ENCODE peak calls at places on chromosome 18, in six cellular contexts. N, H, Q, W, I and R are unnamed samples.

GRCh38 chr18:61926532-61926931 is 33.7 kb upstream of the RNF152 start:
- DNase-seq in N (no peak), H (no peak), Q (no peak), W (no peak), I (no peak), R (no peak)

GRCh38 chr18:36354989-36355388 is 57.5 kb downstream of the FHOD3 start:
- DNase-seq in N (no peak), H (no peak), Q (no peak), W (no peak), I (no peak), R (no peak)

GRCh38 chr18:62784966-62785413 is 69.6 kb downstream of the PHLPP1 start:
- DNase-seq in N (peak), H (no peak), Q (no peak), W (no peak), I (no peak), R (no peak)

GRCh38 chr18:54713386-54713785 is 114.9 kb upstream of the RAB27B start:
- DNase-seq in N (no peak), H (no peak), Q (no peak), W (no peak), I (no peak), R (no peak)

GRCh38 chr18:24590946-24591345 is 130.5 kb downstream of the HRH4 start:
- DNase-seq in N (no peak), H (no peak), Q (no peak), W (no peak), I (no peak), R (no peak)

GRCh38 chr18:33755918-33756590 is 178.0 kb downstream of the ASXL3 start:
- DNase-seq in N (peak), H (no peak), Q (no peak), W (no peak), I (peak), R (peak)

GRCh38 chr18:24068945-24069693 is 54.6 kb downstream of the TTC39C start:
- DNase-seq in N (no peak), H (no peak), Q (no peak), W (no peak), I (peak), R (no peak)

GRCh38 chr18:49788327-49788908 is 24.9 kb downstream of the ACAA2 start:
- DNase-seq in N (no peak), H (no peak), Q (no peak), W (no peak), I (no peak), R (no peak)

GRCh38 chr18:24530630-24531111 is 70.2 kb downstream of the HRH4 start:
- DNase-seq in N (peak), H (no peak), Q (no peak), W (no peak), I (peak), R (peak)

GRCh38 chr18:43129946-43130523 is 14.6 kb upstream of the RIT2 start:
- DNase-seq in N (no peak), H (no peak), Q (no peak), W (no peak), I (peak), R (no peak)

GRCh38 chr18:41524674-41525470 is 430.2 kb upstream of the PIK3C3 start:
- DNase-seq in N (no peak), H (no peak), Q (no peak), W (no peak), I (no peak), R (no peak)

GRCh38 chr18:33744032-33744697 is 166.1 kb downstream of the ASXL3 start:
- DNase-seq in N (no peak), H (no peak), Q (no peak), W (no peak), I (no peak), R (peak)

GRCh38 chr18:477565-477964 is 22.9 kb downstream of the COLEC12 start:
- DNase-seq in N (no peak), H (no peak), Q (no peak), W (peak), I (no peak), R (no peak)

GRCh38 chr18:9735238-9735637 is 27.1 kb downstream of the RAB31 start:
- DNase-seq in N (no peak), H (no peak), Q (no peak), W (no peak), I (no peak), R (no peak)

GRCh38 chr18:59695551-59695950 is 1.7 kb downstream of the CCBE1 start:
- DNase-seq in N (no peak), H (no peak), Q (no peak), W (no peak), I (no peak), R (no peak)

GRCh38 chr18:41165625-41166024 is 789.4 kb upstream of the PIK3C3 start:
- DNase-seq in N (no peak), H (no peak), Q (no peak), W (no peak), I (no peak), R (no peak)

GRCh38 chr18:22093731-22094374 is 75.5 kb upstream of the GATA6 start:
- DNase-seq in N (no peak), H (no peak), Q (no peak), W (peak), I (no peak), R (no peak)

GRCh38 chr18:25349131-25349925 is 2.6 kb downstream of the ZNF521 start:
- DNase-seq in N (peak), H (peak), Q (no peak), W (no peak), I (no peak), R (no peak)

GRCh38 chr18:78150590-78150989 is 829.0 kb upstream of the SALL3 start:
- DNase-seq in N (no peak), H (no peak), Q (no peak), W (no peak), I (no peak), R (no peak)

GRCh38 chr18:73923866-73924265 is 223.8 kb downstream of the FBXO15 start:
- DNase-seq in N (no peak), H (no peak), Q (no peak), W (no peak), I (no peak), R (no peak)

GRCh38 chr18:22230403-22231042 is 61.1 kb downstream of the GATA6 start:
- DNase-seq in N (no peak), H (no peak), Q (no peak), W (no peak), I (no peak), R (no peak)

GRCh38 chr18:23828426-23828825 is 139.2 kb downstream of the LAMA3 start:
- DNase-seq in N (no peak), H (no peak), Q (no peak), W (peak), I (peak), R (no peak)

GRCh38 chr18:48884306-48885235 is 66.2 kb downstream of the SMAD7 start:
- DNase-seq in N (no peak), H (no peak), Q (no peak), W (no peak), I (no peak), R (no peak)

GRCh38 chr18:74271656-74272055 is 20.1 kb downstream of the CYB5A start:
- DNase-seq in N (no peak), H (no peak), Q (no peak), W (no peak), I (no peak), R (no peak)

GRCh38 chr18:11115268-11115667 is 34.1 kb downstream of the PIEZO2 start:
- DNase-seq in N (no peak), H (no peak), Q (no peak), W (no peak), I (no peak), R (no peak)

GRCh38 chr18:36688020-36688965 is 140.5 kb downstream of the TPGS2 start:
- DNase-seq in N (peak), H (peak), Q (peak), W (peak), I (peak), R (peak)

GRCh38 chr18:9803698-9804516 is 81.9 kb upstream of the TXNDC2 start:
- DNase-seq in N (no peak), H (no peak), Q (no peak), W (peak), I (no peak), R (no peak)

GRCh38 chr18:2526320-2526719 is 45.0 kb downstream of the METTL4 start:
- DNase-seq in N (no peak), H (no peak), Q (no peak), W (no peak), I (no peak), R (peak)

GRCh38 chr18:77058186-77058847 is 74.3 kb downstream of the MBP start:
- DNase-seq in N (peak), H (no peak), Q (no peak), W (no peak), I (no peak), R (no peak)

GRCh38 chr18:55116855-55117254 is 157.6 kb upstream of the CCDC68 start:
- DNase-seq in N (no peak), H (no peak), Q (no peak), W (no peak), I (no peak), R (no peak)

GRCh38 chr18:10965104-10965503 is 184.3 kb downstream of the PIEZO2 start:
- DNase-seq in N (no peak), H (no peak), Q (no peak), W (no peak), I (no peak), R (no peak)

GRCh38 chr18:48330016-48330991 is 78.9 kb downstream of the ZBTB7C start:
- DNase-seq in N (no peak), H (no peak), Q (no peak), W (no peak), I (peak), R (peak)

GRCh38 chr18:27769152-27769551 is 407.8 kb downstream of the CDH2 start:
- DNase-seq in N (no peak), H (no peak), Q (no peak), W (no peak), I (peak), R (peak)

GRCh38 chr18:48836231-48836805 is 114.4 kb downstream of the SMAD7 start:
- DNase-seq in N (no peak), H (no peak), Q (no peak), W (no peak), I (no peak), R (no peak)